ENCODE peak calls at places on chromosome 13, in five cellular contexts. B is MM.1S, J is mammary epithelial cell, M is DND-41, P is PC-3. V is an unnamed sample.

GRCh38 chr13:51237887-51238286 is 15.7 kb downstream of the FAM124A start:
- DNase-seq in B (no peak), J (no peak), M (no peak), P (no peak), V (no peak)

GRCh38 chr13:24910502-24911134 is 146.6 kb downstream of the RNF17 start:
- DNase-seq in B (no peak), J (no peak), M (no peak), P (no peak), V (no peak)

GRCh38 chr13:97211357-97211756 is 10.8 kb upstream of the MBNL2 start:
- DNase-seq in B (no peak), J (peak), M (no peak), P (no peak), V (no peak)

GRCh38 chr13:37715606-37716015 is 117.0 kb upstream of the POSTN start:
- DNase-seq in B (no peak), J (peak), M (no peak), P (peak), V (no peak)

GRCh38 chr13:73591861-73592260 is 533.1 kb downstream of the KLF5 start:
- DNase-seq in B (no peak), J (no peak), M (no peak), P (no peak), V (no peak)

GRCh38 chr13:39302855-39303254 is 264.6 kb downstream of the NHLRC3 start:
- DNase-seq in B (no peak), J (no peak), M (no peak), P (no peak), V (no peak)

GRCh38 chr13:40306817-40307216 is 359.6 kb downstream of the FOXO1 start:
- DNase-seq in B (no peak), J (peak), M (no peak), P (no peak), V (no peak)

GRCh38 chr13:38875186-38875875 is 115.3 kb downstream of the STOML3 start:
- DNase-seq in B (no peak), J (no peak), M (no peak), P (no peak), V (no peak)

GRCh38 chr13:51782026-51782710 is 21.8 kb downstream of the DHRS12 start:
- DNase-seq in B (no peak), J (no peak), M (no peak), P (no peak), V (no peak)

GRCh38 chr13:70043685-70044084 is 63.9 kb upstream of the ATXN8OS start:
- DNase-seq in B (no peak), J (peak), M (no peak), P (peak), V (no peak)

GRCh38 chr13:78787189-78787588 is 128.2 kb upstream of the OBI1 start:
- DNase-seq in B (no peak), J (no peak), M (no peak), P (no peak), V (no peak)

GRCh38 chr13:47903836-47904235 is 97.2 kb downstream of the SUCLA2 start:
- DNase-seq in B (no peak), J (peak), M (no peak), P (peak), V (no peak)

GRCh38 chr13:107650081-107650701 is 565.1 kb downstream of the LIG4 start:
- DNase-seq in B (peak), J (peak), M (peak), P (peak), V (no peak)

GRCh38 chr13:26508885-26509284 is 48.6 kb upstream of the WASF3 start:
- DNase-seq in B (no peak), J (peak), M (no peak), P (peak), V (no peak)

GRCh38 chr13:101447852-101448251 is 4.6 kb upstream of the ITGBL1 start:
- DNase-seq in B (no peak), J (peak), M (no peak), P (no peak), V (no peak)

GRCh38 chr13:113557013-113557412 is 27.5 kb upstream of the TFDP1 start:
- DNase-seq in B (no peak), J (no peak), M (no peak), P (no peak), V (no peak)

GRCh38 chr13:63112799-63113395 is 1697.2 kb upstream of the PCDH20 start:
- DNase-seq in B (no peak), J (no peak), M (no peak), P (no peak), V (no peak)

GRCh38 chr13:60590775-60591174 is 193.8 kb downstream of the TDRD3 start:
- DNase-seq in B (no peak), J (no peak), M (no peak), P (no peak), V (no peak)

GRCh38 chr13:31755803-31756212 is 16.5 kb downstream of the RXFP2 start:
- DNase-seq in B (no peak), J (no peak), M (no peak), P (no peak), V (no peak)

GRCh38 chr13:62167650-62168172 is 752.1 kb upstream of the PCDH20 start:
- DNase-seq in B (no peak), J (no peak), M (no peak), P (no peak), V (no peak)

GRCh38 chr13:112182251-112182650 is 115.3 kb downstream of the SOX1 start:
- DNase-seq in B (no peak), J (no peak), M (no peak), P (no peak), V (no peak)

GRCh38 chr13:106503730-106504129 is 31.7 kb downstream of the EFNB2 start:
- DNase-seq in B (no peak), J (no peak), M (no peak), P (no peak), V (no peak)

GRCh38 chr13:111344471-111345191 is 24.2 kb downstream of the TEX29 start:
- DNase-seq in B (no peak), J (no peak), M (no peak), P (peak), V (no peak)

GRCh38 chr13:40758811-40759210 is 12.2 kb downstream of the MRPS31 start:
- DNase-seq in B (peak), J (no peak), M (no peak), P (no peak), V (no peak)

GRCh38 chr13:30004204-30004603 is 153.8 kb upstream of the UBL3 start:
- DNase-seq in B (no peak), J (peak), M (no peak), P (no peak), V (no peak)

GRCh38 chr13:101049166-101049850 is 367.0 kb downstream of the NALCN start:
- DNase-seq in B (no peak), J (peak), M (no peak), P (peak), V (no peak)

GRCh38 chr13:36293497-36293896 is 4.1 kb downstream of the CCDC169 start:
- DNase-seq in B (no peak), J (no peak), M (no peak), P (no peak), V (no peak)

GRCh38 chr13:79936368-79937136 is 404.4 kb downstream of the SPRY2 start:
- DNase-seq in B (no peak), J (peak), M (no peak), P (peak), V (no peak)

GRCh38 chr13:65036999-65037398 is 2193.1 kb downstream of the PCDH9 start:
- DNase-seq in B (no peak), J (no peak), M (no peak), P (peak), V (no peak)

GRCh38 chr13:113724780-113725315 is 34.2 kb upstream of the TMEM255B start:
- DNase-seq in B (peak), J (peak), M (peak), P (peak), V (no peak)

GRCh38 chr13:51801631-51802099 is 2.3 kb downstream of the DHRS12 start:
- DNase-seq in B (no peak), J (peak), M (no peak), P (peak), V (no peak)

GRCh38 chr13:102400619-102401125 is 1.2 kb downstream of the FGF14 start:
- DNase-seq in B (no peak), J (peak), M (no peak), P (no peak), V (no peak)

GRCh38 chr13:24274452-24274971 is 34.9 kb upstream of the C1QTNF9 start:
- DNase-seq in B (no peak), J (peak), M (peak), P (no peak), V (no peak)

GRCh38 chr13:36006347-36006746 is 124.8 kb downstream of the DCLK1 start:
- DNase-seq in B (no peak), J (no peak), M (no peak), P (peak), V (no peak)

GRCh38 chr13:101681834-101682233 is 229.4 kb downstream of the ITGBL1 start:
- DNase-seq in B (no peak), J (no peak), M (no peak), P (peak), V (no peak)

GRCh38 chr13:113861433-113862030 is 2.3 kb downstream of the GAS6 start:
- DNase-seq in B (peak), J (peak), M (no peak), P (no peak), V (no peak)

GRCh38 chr13:60591348-60591747 is 194.3 kb downstream of the TDRD3 start:
- DNase-seq in B (no peak), J (peak), M (peak), P (peak), V (no peak)

GRCh38 chr13:21364357-21364756 is 94.7 kb downstream of the ZDHHC20 start:
- DNase-seq in B (no peak), J (no peak), M (no peak), P (no peak), V (no peak)

DNA sequence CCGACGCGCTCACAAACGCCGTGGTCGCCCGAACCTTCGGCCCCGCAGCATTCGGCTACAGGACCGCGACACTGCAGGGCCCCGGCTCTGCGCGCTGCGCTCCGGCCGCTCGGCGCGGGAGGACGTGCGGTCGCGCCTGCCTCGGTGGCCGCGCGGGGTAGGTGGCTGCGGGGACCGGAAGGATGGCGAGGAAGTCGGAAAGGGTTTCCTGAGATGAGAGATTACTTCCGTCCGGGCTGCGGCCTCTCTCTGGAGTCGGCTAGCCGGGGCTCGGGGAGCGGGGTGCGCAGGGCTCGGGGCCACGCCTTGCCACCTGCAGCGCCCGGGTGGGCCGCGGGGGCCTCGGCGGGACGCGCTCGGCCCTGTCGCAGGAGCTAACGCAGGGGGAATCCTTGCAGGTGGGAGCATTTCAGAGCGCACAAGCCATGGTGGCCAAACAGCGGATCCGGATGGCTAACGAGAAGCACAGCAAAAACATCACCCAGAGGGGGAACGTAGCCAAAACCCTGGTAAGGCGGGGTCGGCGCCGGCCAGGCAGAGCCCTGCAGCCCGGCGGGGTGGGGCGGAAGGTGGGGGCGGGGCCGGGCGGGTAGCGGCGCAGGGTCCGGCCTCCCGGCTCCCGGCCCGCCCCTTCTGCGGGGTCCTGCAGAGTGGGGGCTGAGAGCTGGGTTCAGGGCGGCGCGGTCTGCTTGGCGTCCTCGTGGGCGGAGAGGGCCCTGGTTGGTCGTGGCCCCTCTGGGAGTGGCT is at the start of gene SERP2:
- DNase-seq in B (no peak), J (no peak), M (no peak), P (no peak), V (no peak)
- TF ChIP-seq EZH2 in B (no peak), J (no peak), M (no peak), P (no peak), V (no peak)

GRCh38 chr13:110309159-110309476 is 2.0 kb downstream of the COL4A2 start:
- DNase-seq in B (no peak), J (no peak), M (no peak), P (no peak), V (no peak)

GRCh38 chr13:110306960-110307696 is at the start of the genes COL4A1 and COL4A2:
- DNase-seq in B (no peak), J (peak), M (no peak), P (peak), V (no peak)

GRCh38 chr13:110309661-110310524 is 2.8 kb downstream of the COL4A2 start:
- DNase-seq in B (no peak), J (no peak), M (no peak), P (no peak), V (no peak)

GRCh38 chr13:110307697-110308376 is 753 bp downstream of the COL4A2 start:
- DNase-seq in B (no peak), J (peak), M (no peak), P (no peak), V (no peak)

GRCh38 chr13:110308377-110309158 is 1.5 kb downstream of the COL4A2 start:
- DNase-seq in B (no peak), J (peak), M (no peak), P (peak), V (no peak)
- H3K9ac ChIP-seq in B (no peak), J (peak), M (no peak), P (peak), V (peak)

GRCh38 chr13:33184131-33184485 is 101.4 kb downstream of the STARD13 start:
- DNase-seq in B (no peak), J (no peak), M (no peak), P (no peak), V (no peak)
- H3K27ac ChIP-seq in B (no peak), J (no peak), M (no peak), P (no peak), V (no peak)

DNA sequence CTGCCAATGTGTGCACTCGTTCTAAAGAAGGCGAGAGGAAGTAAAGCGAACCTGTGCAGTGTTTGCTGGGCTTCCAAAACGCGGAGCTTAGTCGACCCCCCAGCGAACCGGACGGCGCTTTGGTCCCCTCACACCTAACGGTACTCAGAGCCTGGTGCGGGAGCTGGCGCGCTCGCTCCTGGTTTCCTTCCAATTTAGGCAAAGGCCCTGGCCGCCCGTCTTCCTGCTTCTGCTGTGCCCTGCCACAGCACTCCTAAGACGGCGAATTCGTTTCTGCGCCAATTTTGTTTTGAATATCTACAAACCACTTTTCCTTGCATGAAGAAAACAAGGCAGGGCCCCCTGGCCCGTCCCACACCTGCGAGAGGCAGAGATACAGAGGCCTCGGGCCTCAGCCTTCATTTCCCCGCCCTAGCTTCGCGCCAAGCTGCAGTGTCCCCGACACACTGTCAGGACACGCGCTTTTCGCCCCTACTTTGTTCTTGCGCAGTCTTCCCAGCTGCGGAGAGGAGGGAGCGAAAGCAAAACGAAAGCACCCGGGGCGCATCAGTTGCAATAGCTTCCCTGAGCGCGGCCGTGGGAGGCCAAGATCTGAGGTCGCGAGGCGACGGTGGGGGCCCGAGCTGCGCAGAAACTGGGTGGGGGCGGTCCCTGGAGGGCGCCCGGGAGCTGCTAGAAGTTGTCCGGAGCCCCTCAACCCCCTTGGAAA is 111.9 kb downstream of the KCNRG start:
- DNase-seq in B (no peak), J (no peak), M (no peak), P (no peak), V (no peak)
- TF ChIP-seq EZH2 in B (no peak), J (no peak), M (no peak), P (no peak), V (no peak)

V was measured in SK-N-MC.